ENCODE peak calls at places on chromosome 20, in nine cellular contexts. J is uterus; E is foreskin keratinocyte; U is CD8-positive, alpha-beta T cell; I is psoas muscle; V is mammary epithelial cell; X is spleen; L is HepG2; F is lung. T is an unnamed sample. For H3K27me3 and H3K4me1, the result is how much of the 10 kb centered on the place peaks cover.

GRCh38 chr20:49567421-49568256 is at the start of gene PTGIS:
- DNase-seq in I (peak), J (peak), U (no peak), E (no peak), V (no peak), L (no peak), X (no peak), F (no peak), T (peak)

GRCh38 chr20:8151371-8151770 is 19.3 kb downstream of the PLCB1 start:
- DNase-seq in V (no peak), U (no peak), F (no peak), E (no peak), X (no peak), I (no peak), L (no peak), J (no peak), T (no peak)

GRCh38 chr20:32519367-32519730 is 65.8 kb downstream of the NOL4L start:
- DNase-seq in E (no peak), X (peak), I (no peak), V (no peak), L (no peak), J (no peak), F (no peak), U (no peak), T (no peak)

GRCh38 chr20:22217712-22218352 is 366.5 kb downstream of the FOXA2 start:
- DNase-seq in I (no peak), L (no peak), U (no peak), V (no peak), F (no peak), X (no peak), E (no peak), J (no peak), T (no peak)

GRCh38 chr20:61047515-61047914 is 204.5 kb upstream of the CDH4 start:
- DNase-seq in E (no peak), J (no peak), U (no peak), L (no peak), X (no peak), I (no peak), V (no peak), F (no peak), T (peak)

GRCh38 chr20:57884956-57885355 is 175.1 kb upstream of the PMEPA1 start:
- DNase-seq in F (no peak), V (no peak), E (no peak), I (no peak), U (no peak), J (no peak), L (no peak), X (no peak), T (peak)

GRCh38 chr20:62323980-62324906 is 21.4 kb downstream of the ADRM1 start:
- DNase-seq in I (peak), X (no peak), U (peak), J (no peak), E (no peak), F (no peak), L (no peak), V (no peak), T (peak)

GRCh38 chr20:18506744-18507143 is 996 bp upstream of the SEC23B start:
- DNase-seq in X (no peak), E (no peak), L (no peak), I (no peak), F (no peak), J (no peak), V (peak), U (peak), T (no peak)

GRCh38 chr20:25254571-25254970 is 6.7 kb downstream of the PYGB start:
- DNase-seq in E (no peak), U (no peak), J (no peak), V (no peak), F (no peak), X (no peak), L (no peak), I (no peak), T (no peak)

DNA sequence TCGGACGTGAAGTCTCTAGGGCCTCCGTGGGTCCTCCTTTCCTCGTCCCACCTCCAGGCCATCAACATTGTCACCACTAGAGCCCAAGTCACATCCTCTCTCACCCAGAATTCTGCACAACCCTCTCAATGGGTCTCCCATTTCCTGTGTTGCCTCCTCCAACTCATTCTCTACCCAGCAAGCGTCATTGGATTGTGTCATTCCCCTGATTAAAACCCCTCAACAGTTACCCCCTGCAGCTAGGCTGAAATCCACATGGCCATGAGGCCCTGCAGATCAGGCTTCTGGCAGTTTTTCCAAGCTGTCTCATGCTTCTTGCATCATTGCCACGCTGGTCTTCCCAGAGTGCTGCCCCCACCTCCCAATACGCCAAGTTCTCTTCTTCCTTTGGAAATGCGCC is 12.9 kb upstream of the FAM210B start:
- DNase-seq in U (no peak), F (no peak), X (no peak), V (no peak), J (no peak), L (no peak), I (no peak), E (no peak), T (peak)
- TF ChIP-seq CTCF in U (no peak), F (no peak), X (no peak), V (no peak), J (no peak), L (no peak), I (no peak), E (no peak), T (no peak)

GRCh38 chr20:34104059-34104458 is 8.0 kb downstream of the EIF2S2 start:
- DNase-seq in E (no peak), L (no peak), X (no peak), J (no peak), V (no peak), I (no peak), U (no peak), F (no peak), T (no peak)

GRCh38 chr20:34100578-34100977 is 11.5 kb downstream of the EIF2S2 start:
- DNase-seq in I (no peak), E (no peak), X (no peak), U (no peak), L (no peak), J (no peak), F (no peak), V (no peak), T (no peak)

GRCh38 chr20:34099675-34100074 is 12.4 kb downstream of the EIF2S2 start:
- DNase-seq in V (no peak), J (no peak), E (no peak), X (no peak), I (no peak), L (no peak), U (no peak), F (no peak), T (no peak)

GRCh38 chr20:34098570-34098969 is 13.5 kb downstream of the EIF2S2 start:
- DNase-seq in E (no peak), L (no peak), V (no peak), F (no peak), X (no peak), I (no peak), U (no peak), J (no peak), T (no peak)

DNA sequence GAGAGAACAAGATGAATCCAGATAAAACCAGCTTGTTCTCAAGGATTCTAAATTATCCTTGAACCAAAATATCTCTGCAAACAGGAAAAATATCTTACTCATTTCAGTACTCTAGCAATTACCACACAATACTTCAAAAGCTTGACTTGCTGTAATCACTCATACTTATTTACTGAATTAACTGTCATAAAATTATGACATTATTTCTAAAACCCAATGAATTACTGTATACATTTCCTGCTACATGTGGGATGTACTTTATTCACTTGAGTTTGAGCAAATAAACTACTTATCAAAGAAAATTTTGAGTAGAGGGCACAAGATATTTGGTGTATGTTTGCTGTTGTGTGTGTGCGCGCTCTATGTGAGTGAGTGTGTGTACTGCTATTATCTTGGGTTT is 9.7 kb downstream of the EIF2S2 start:
- DNase-seq in V (no peak), J (no peak), U (no peak), L (no peak), I (no peak), F (no peak), E (no peak), X (no peak), T (no peak)
- H3K27me3 ChIP-seq in V (under half), J (under half), U (under half), L (under half), I (under half), F (under half), E (under half), X (under half), T (under half)

GRCh38 chr20:50797142-50797541 is 2.3 kb downstream of the BCAS4 start:
- DNase-seq in X (no peak), I (no peak), U (no peak), E (no peak), J (no peak), V (no peak), L (no peak), F (no peak), T (peak)

GRCh38 chr20:50801747-50802125 is 6.9 kb downstream of the BCAS4 start:
- DNase-seq in X (peak), F (no peak), U (no peak), I (no peak), V (no peak), L (no peak), E (no peak), J (no peak), T (no peak)

GRCh38 chr20:50798650-50799049 is 3.8 kb downstream of the BCAS4 start:
- DNase-seq in J (no peak), U (no peak), V (no peak), F (no peak), X (peak), I (no peak), L (peak), E (no peak), T (no peak)

GRCh38 chr20:50799890-50800550 is 5.2 kb downstream of the BCAS4 start:
- DNase-seq in V (no peak), E (no peak), X (peak), J (no peak), F (no peak), L (no peak), U (no peak), I (no peak), T (no peak)

GRCh38 chr20:50799176-50799889 is 4.5 kb downstream of the BCAS4 start:
- DNase-seq in J (no peak), F (no peak), L (no peak), V (no peak), U (no peak), I (no peak), X (peak), E (no peak), T (no peak)
- H3K4me1 ChIP-seq in J (under half), F (under half), L (under half), V (under half), U (under half), I (under half), X (half or more), E (under half), T (under half)

GRCh38 chr20:44109951-44110361 is 77.0 kb downstream of the JPH2 start:
- DNase-seq in U (no peak), I (no peak), F (no peak), E (no peak), J (no peak), X (no peak), L (no peak), V (no peak), T (peak)
- TF ChIP-seq CTCF in U (no peak), I (no peak), F (no peak), E (peak), J (peak), X (no peak), L (peak), V (no peak), T (peak)

GRCh38 chr20:23752019-23752418 is 1.3 kb upstream of the CST1 start:
- DNase-seq in E (no peak), F (no peak), U (no peak), J (no peak), L (no peak), X (no peak), I (no peak), V (no peak), T (no peak)
- H3K27me3 ChIP-seq in E (under half), F (under half), U (under half), J (under half), L (under half), X (under half), I (under half), V (under half), T (under half)

GRCh38 chr20:35653893-35654292 is 10.8 kb downstream of the CPNE1 start:
- DNase-seq in X (no peak), I (no peak), F (no peak), L (no peak), E (no peak), V (no peak), J (no peak), U (no peak), T (no peak)
- H3K4me1 ChIP-seq in X (half or more), I (half or more), F (under half), L (under half), E (under half), V (under half), J (under half), U (under half), T (under half)

DNA sequence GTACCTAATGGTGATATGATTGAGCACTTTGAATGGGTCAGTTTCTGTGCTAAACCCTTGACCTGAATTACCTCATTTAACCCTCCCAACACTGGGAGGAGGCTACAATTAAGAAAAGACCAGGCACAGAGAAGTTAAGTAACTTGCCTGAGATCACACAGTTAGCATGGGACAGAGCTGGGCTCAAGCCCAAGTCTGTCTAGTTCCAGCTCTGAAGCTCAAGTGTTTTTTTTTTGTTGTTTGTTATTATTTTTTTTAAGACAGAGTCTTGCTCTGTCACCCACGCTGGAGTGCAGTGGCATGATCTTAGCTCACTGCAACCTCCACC is 4.0 kb downstream of the FAM83D start:
- DNase-seq in X (no peak), L (no peak), E (no peak), F (no peak), J (no peak), V (no peak), U (no peak), I (no peak), T (no peak)
- TF ChIP-seq CTCF in X (no peak), L (no peak), E (no peak), F (no peak), J (no peak), V (no peak), U (no peak), I (no peak), T (no peak)

GRCh38 chr20:37912874-37913273 is 9.9 kb downstream of the VSTM2L start:
- DNase-seq in J (no peak), F (no peak), E (no peak), L (no peak), I (no peak), U (no peak), X (no peak), V (no peak), T (no peak)
- H3K27me3 ChIP-seq in J (under half), F (under half), E (half or more), L (half or more), I (half or more), U (under half), X (under half), V (under half), T (under half)

DNA sequence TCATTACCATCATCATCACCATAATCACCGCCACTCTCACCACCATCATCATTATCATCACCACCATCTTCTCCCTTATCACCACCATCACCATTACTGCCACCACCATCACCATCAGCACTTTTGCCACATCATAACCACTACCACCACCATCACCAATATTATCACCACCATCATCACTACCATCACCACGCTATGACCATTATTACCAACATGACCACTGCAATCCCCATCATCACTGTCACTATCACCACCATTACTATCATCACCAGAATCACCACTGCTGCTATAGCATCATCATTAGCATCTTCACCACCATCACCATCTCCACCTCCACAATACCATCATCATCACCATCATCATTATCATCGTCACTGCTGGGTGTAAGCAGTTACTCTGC is 25.6 kb downstream of the CST1 start:
- DNase-seq in X (no peak), U (no peak), E (no peak), J (no peak), L (no peak), V (no peak), F (no peak), I (no peak), T (no peak)
- H3K4me1 ChIP-seq in X (under half), U (under half), E (under half), J (under half), L (under half), V (under half), F (under half), I (under half), T (under half)